ENCODE peak calls at places on chromosome 20, in five cellular contexts. N is thoracic aorta; W is CD4-positive, alpha-beta T cell; V is fibroblast of lung; Y is lung. G is an unnamed sample.
A peak's percentile ranks its signal among the peaks of the same experiment; 100 is the strongest.

GRCh38 chr20:49914310-49915117 is 815 bp downstream of the SPATA2 start:
- DNase-seq in N (no peak), W (no peak), Y (no peak), V (no peak), G (peak; percentile 39)

GRCh38 chr20:3047486-3048419 is 1.9 kb downstream of the MRPS26 start:
- DNase-seq in W (no peak), V (no peak), N (no peak), Y (no peak), G (no peak)

GRCh38 chr20:63441777-63442493 is 30.5 kb downstream of the KCNQ2 start:
- DNase-seq in Y (no peak), N (no peak), V (peak; percentile 8), W (peak; percentile 63), G (peak; percentile 73)

GRCh38 chr20:12984863-12985262 is 23.9 kb upstream of the SPTLC3 start:
- DNase-seq in V (no peak), W (no peak), Y (no peak), N (no peak), G (peak; percentile 71)

GRCh38 chr20:12570371-12570770 is 438.4 kb upstream of the SPTLC3 start:
- DNase-seq in Y (no peak), N (no peak), W (no peak), V (no peak), G (peak; percentile 67)

GRCh38 chr20:689947-690346 is 14.3 kb upstream of the SCRT2 start:
- DNase-seq in Y (no peak), N (no peak), V (no peak), W (no peak), G (no peak)

GRCh38 chr20:34334654-34335407 is 28.2 kb upstream of the ITCH start:
- DNase-seq in N (no peak), V (no peak), W (no peak), Y (no peak), G (peak; percentile 86)

GRCh38 chr20:14657231-14657630 is 319.8 kb upstream of the FLRT3 start:
- DNase-seq in W (no peak), Y (no peak), V (peak; percentile 3), N (no peak), G (no peak)

GRCh38 chr20:55947701-55948100 is 57.6 kb downstream of the CBLN4 start:
- DNase-seq in W (no peak), Y (no peak), N (no peak), V (no peak), G (peak; percentile 19)

DNA sequence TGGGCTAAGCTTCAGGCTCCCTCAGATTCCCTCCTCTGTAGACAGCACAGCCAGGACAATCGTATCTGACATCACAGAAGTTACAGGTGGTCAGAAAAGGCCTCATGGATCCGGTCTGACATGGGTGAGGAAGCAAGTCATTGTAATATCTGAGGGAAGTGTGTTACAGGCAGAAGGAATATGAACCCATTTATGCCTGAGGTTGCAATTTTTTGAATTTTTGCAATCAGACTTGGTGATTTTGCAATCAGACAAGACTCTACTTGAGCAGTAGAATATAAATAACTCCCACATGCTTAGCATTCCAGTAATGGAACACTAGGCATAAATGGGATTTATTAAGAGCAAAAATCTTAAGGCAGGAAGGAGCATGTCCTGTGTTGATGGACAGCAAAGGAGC is 52.1 kb downstream of the CBLN4 start:
- DNase-seq in N (no peak), W (no peak), Y (no peak), V (no peak), G (no peak)
- H3K9me3 ChIP-seq in N (peaks cover 4% of the 10 kb centered on the region), W (peaks cover 9% of the 10 kb centered on the region), Y (no peaks in the 10 kb centered on the region), V (no peaks in the 10 kb centered on the region), G (peaks cover 38% of the 10 kb centered on the region)

GRCh38 chr20:59831024-59831900 is 102.2 kb downstream of the SYCP2 start:
- DNase-seq in V (no peak), Y (peak; percentile 44), N (no peak), W (no peak), G (peak; percentile 94)
- H3K27me3 ChIP-seq in V (no peaks in the 10 kb centered on the region), Y (no peaks in the 10 kb centered on the region), N (no peaks in the 10 kb centered on the region), W (peaks cover 22% of the 10 kb centered on the region), G (no peaks in the 10 kb centered on the region)

GRCh38 chr20:59827138-59828056 is 106.0 kb downstream of the SYCP2 start:
- DNase-seq in N (no peak), W (no peak), V (no peak), Y (no peak), G (no peak)
- H3K9me3 ChIP-seq in N (no peaks in the 10 kb centered on the region), W (no peaks in the 10 kb centered on the region), V (no peaks in the 10 kb centered on the region), Y (no peaks in the 10 kb centered on the region), G (no peaks in the 10 kb centered on the region)

GRCh38 chr20:57455386-57455785 is 64.2 kb downstream of the RBM38 start:
- DNase-seq in W (no peak), N (no peak), Y (no peak), V (no peak), G (no peak)
- H3K27me3 ChIP-seq in W (no peaks in the 10 kb centered on the region), N (no peaks in the 10 kb centered on the region), Y (no peaks in the 10 kb centered on the region), V (peaks cover 11% of the 10 kb centered on the region), G (no peaks in the 10 kb centered on the region)

G was measured in PC-3.